ENCODE peak calls at places on chromosomes 11 and 22, in eight cellular contexts. H, U, S, J, E, A, I and Y are unnamed samples.
A peak's percentile ranks its signal among the peaks of the same experiment; 100 is the strongest.

GRCh38 chr11:65452806-65453490 is 30.4 kb downstream of the NEAT1 start:
- DNase-seq in H (no peak), U (peak; percentile 96), S (peak; percentile 79), J (no peak), E (peak; percentile 81), A (no peak), I (peak; percentile 65), Y (no peak)

GRCh38 chr11:111707039-111707690 is 59.0 kb downstream of the PPP2R1B start:
- DNase-seq in H (peak; percentile 62), U (peak; percentile 32), S (peak; percentile 69), J (no peak), E (peak; percentile 84), A (no peak), I (no peak), Y (peak; percentile 93)

GRCh38 chr22:35418726-35419125 is 18.8 kb downstream of the MCM5 start:
- DNase-seq in H (no peak), U (no peak), S (no peak), J (no peak), E (no peak), A (no peak), I (no peak), Y (no peak)

GRCh38 chr11:35893796-35894475 is 49.9 kb upstream of the LDLRAD3 start:
- DNase-seq in H (peak; percentile 65), U (no peak), S (no peak), J (no peak), E (peak; percentile 29), A (no peak), I (peak; percentile 89), Y (no peak)

GRCh38 chr22:48070760-48071159 is 1308.3 kb downstream of the TBC1D22A start:
- DNase-seq in H (no peak), U (no peak), S (no peak), J (peak; percentile 33), E (no peak), A (no peak), I (no peak), Y (no peak)

GRCh38 chr11:27401280-27401679 is 38.3 kb upstream of the CCDC34 start:
- DNase-seq in H (no peak), U (no peak), S (no peak), J (no peak), E (no peak), A (no peak), I (no peak), Y (peak; percentile 28)

GRCh38 chr11:1854949-1855885 is 2.3 kb downstream of the LSP1 start:
- DNase-seq in H (no peak), U (no peak), S (no peak), J (no peak), E (no peak), A (no peak), I (no peak), Y (no peak)

GRCh38 chr22:43167001-43167589 is 15.7 kb downstream of the TSPO start:
- DNase-seq in H (no peak), U (no peak), S (no peak), J (no peak), E (no peak), A (no peak), I (no peak), Y (no peak)

GRCh38 chr11:33976351-33977199 is 75.0 kb upstream of the CAPRIN1 start:
- DNase-seq in H (no peak), U (peak; percentile 65), S (peak; percentile 96), J (no peak), E (peak; percentile 38), A (no peak), I (no peak), Y (no peak)

GRCh38 chr11:73366265-73366610 is 10.0 kb upstream of the RELT start:
- DNase-seq in H (no peak), U (no peak), S (no peak), J (no peak), E (no peak), A (no peak), I (no peak), Y (no peak)

GRCh38 chr11:12258451-12258850 is 118.9 kb upstream of the PARVA start:
- DNase-seq in H (peak; percentile 77), U (peak; percentile 53), S (no peak), J (no peak), E (peak; percentile 70), A (no peak), I (peak; percentile 40), Y (no peak)

GRCh38 chr11:114440121-114440860 is 1.0 kb downstream of the REXO2 start:
- DNase-seq in H (peak; percentile 42), U (peak; percentile 62), S (no peak), J (peak; percentile 16), E (peak; percentile 29), A (no peak), I (no peak), Y (no peak)

GRCh38 chr22:24412274-24412673 is 15.1 kb upstream of the ADORA2A start:
- DNase-seq in H (no peak), U (no peak), S (no peak), J (no peak), E (no peak), A (no peak), I (no peak), Y (no peak)

GRCh38 chr22:26667140-26667539 is 9.8 kb downstream of the MIAT start:
- DNase-seq in H (no peak), U (no peak), S (no peak), J (no peak), E (no peak), A (no peak), I (no peak), Y (no peak)

GRCh38 chr11:72069787-72070251 is 10.5 kb downstream of the NUMA1 start:
- DNase-seq in H (peak; percentile 81), U (peak; percentile 97), S (no peak), J (peak; percentile 29), E (peak; percentile 90), A (peak; percentile 51), I (peak; percentile 84), Y (no peak)

GRCh38 chr22:23275751-23276150 is 95.4 kb downstream of the BCR start:
- DNase-seq in H (no peak), U (no peak), S (no peak), J (no peak), E (no peak), A (no peak), I (no peak), Y (no peak)
- H3K36me3 ChIP-seq in H (no peaks in the 10 kb centered on the region), U (no peaks in the 10 kb centered on the region), S (peaks cover 16% of the 10 kb centered on the region), J (no peaks in the 10 kb centered on the region), E (peaks cover 12% of the 10 kb centered on the region), A (peaks cover 12% of the 10 kb centered on the region), I (no peaks in the 10 kb centered on the region), Y (peaks cover 9% of the 10 kb centered on the region)

GRCh38 chr11:721347-721912 is 15.4 kb downstream of the EPS8L2 start:
- DNase-seq in H (no peak), U (no peak), S (no peak), J (peak; percentile 28), E (no peak), A (no peak), I (no peak), Y (no peak)
- TF ChIP-seq EZH2 in H (no peak), U (no peak), S (peak; percentile 48), J (no peak), E (peak; percentile 47), A (no peak), I (no peak), Y (no peak)

DNA sequence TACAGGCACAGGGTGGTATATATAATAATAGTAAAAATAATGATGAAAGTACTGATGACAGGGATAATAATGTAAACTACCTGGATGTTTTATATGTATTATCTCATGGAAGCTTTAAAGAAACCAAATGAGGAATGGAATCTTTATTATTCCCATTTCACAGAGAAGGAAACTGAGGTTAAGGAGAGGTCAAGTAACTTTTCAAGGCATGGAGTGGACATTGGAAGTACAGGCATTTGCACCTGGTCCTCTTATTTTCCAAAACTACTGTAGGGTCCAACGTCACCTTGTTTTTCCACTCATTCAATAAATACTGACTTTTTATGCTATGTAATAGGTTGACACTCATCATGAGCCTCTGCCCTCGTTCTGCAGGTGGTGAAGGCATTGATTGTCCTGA is 37.9 kb upstream of the IL17RA start:
- DNase-seq in H (no peak), U (no peak), S (no peak), J (no peak), E (no peak), A (no peak), I (no peak), Y (no peak)
- H3K36me3 ChIP-seq in H (no peaks in the 10 kb centered on the region), U (no peaks in the 10 kb centered on the region), S (no peaks in the 10 kb centered on the region), J (no peaks in the 10 kb centered on the region), E (no peaks in the 10 kb centered on the region), A (peaks cover 16% of the 10 kb centered on the region), I (no peaks in the 10 kb centered on the region), Y (peaks cover 24% of the 10 kb centered on the region)

GRCh38 chr11:74730601-74731260 is 495 bp downstream of the CHRDL2 start:
- DNase-seq in H (no peak), U (peak; percentile 11), S (no peak), J (peak; percentile 34), E (no peak), A (no peak), I (no peak), Y (no peak)

GRCh38 chr11:74735566-74735965 is 4.3 kb upstream of the CHRDL2 start:
- DNase-seq in H (no peak), U (no peak), S (no peak), J (no peak), E (no peak), A (no peak), I (no peak), Y (no peak)

GRCh38 chr11:74736031-74736430 is 4.8 kb upstream of the CHRDL2 start:
- DNase-seq in H (no peak), U (no peak), S (no peak), J (no peak), E (no peak), A (no peak), I (no peak), Y (no peak)

GRCh38 chr11:74729397-74729796 is 1.8 kb downstream of the CHRDL2 start:
- DNase-seq in H (no peak), U (no peak), S (no peak), J (no peak), E (no peak), A (no peak), I (no peak), Y (no peak)

GRCh38 chr11:74731301-74732094 is at the start of gene CHRDL2:
- DNase-seq in H (peak; percentile 63), U (peak; percentile 76), S (peak; percentile 40), J (peak; percentile 77), E (peak; percentile 43), A (no peak), I (no peak), Y (no peak)
- TF ChIP-seq EZH2 in H (no peak), U (no peak), S (no peak), J (no peak), E (no peak), A (no peak), I (no peak), Y (no peak)

GRCh38 chr11:45870706-45871105 is 14.7 kb upstream of the MAPK8IP1 start:
- DNase-seq in H (no peak), U (no peak), S (no peak), J (no peak), E (no peak), A (no peak), I (no peak), Y (no peak)
- H3K36me3 ChIP-seq in H (no peaks in the 10 kb centered on the region), U (peaks cover 15% of the 10 kb centered on the region), S (peaks cover 56% of the 10 kb centered on the region), J (no peaks in the 10 kb centered on the region), E (peaks cover 25% of the 10 kb centered on the region), A (peaks cover 20% of the 10 kb centered on the region), I (peaks cover 7% of the 10 kb centered on the region), Y (peaks cover 60% of the 10 kb centered on the region)